ENCODE peak calls at places on chromosomes 5 and 9, in seven cellular contexts. F is heart left ventricle, X is tibial artery, H is neuronal stem cell, W is pancreas, M is kidney, S is K562. A is an unnamed sample. For H3K4me1 and H3K9me3, the result is how much of the 10 kb centered on the place peaks cover.

GRCh38 chr9:135551456-135551855 is 5.5 kb downstream of the OBP2A start:
- DNase-seq in M (no peak), X (no peak), F (no peak), W (no peak), S (no peak), H (no peak), A (no peak)

GRCh38 chr5:121100931-121101330 is 636.8 kb downstream of the PRR16 start:
- DNase-seq in X (no peak), S (no peak), W (no peak), H (no peak), M (no peak), F (no peak), A (no peak)

GRCh38 chr9:130327781-130328348 is 62.3 kb downstream of the HMCN2 start:
- DNase-seq in W (no peak), X (peak), F (peak), H (no peak), S (no peak), M (peak), A (no peak)

GRCh38 chr5:101678494-101679193 is 617.4 kb downstream of the SLCO4C1 start:
- DNase-seq in H (peak), S (peak), F (no peak), M (no peak), W (peak), X (peak), A (peak)

GRCh38 chr9:74960548-74960947 is 7.8 kb upstream of the C9orf40 start:
- DNase-seq in S (no peak), F (no peak), H (no peak), X (no peak), M (no peak), W (no peak), A (no peak)

GRCh38 chr5:14364096-14364495 is 217.5 kb upstream of the OTULINL start:
- DNase-seq in M (no peak), F (no peak), H (no peak), W (no peak), S (no peak), X (no peak), A (no peak)

GRCh38 chr9:76604171-76604570 is 145.2 kb downstream of the GCNT1 start:
- DNase-seq in M (no peak), F (no peak), H (no peak), X (no peak), W (no peak), S (no peak), A (no peak)

GRCh38 chr9:126228779-126229444 is 97.7 kb upstream of the MVB12B start:
- DNase-seq in F (peak), H (peak), W (peak), X (peak), S (peak), M (no peak), A (peak)

GRCh38 chr5:141430332-141431113 is at the start of gene PCDHGA12:
- DNase-seq in S (peak), W (no peak), M (no peak), H (no peak), X (peak), F (peak), A (no peak)

GRCh38 chr5:117731445-117731844 is 1156.8 kb upstream of the SEMA6A start:
- DNase-seq in F (no peak), X (no peak), M (no peak), H (no peak), W (no peak), S (no peak), A (no peak)

GRCh38 chr9:74887041-74887980 is at the start of gene TRPM6:
- DNase-seq in F (peak), W (peak), H (peak), S (no peak), M (peak), X (peak), A (peak)

GRCh38 chr9:16575142-16575877 is 295.2 kb downstream of the BNC2 start:
- DNase-seq in S (no peak), W (no peak), F (no peak), H (no peak), X (no peak), M (no peak), A (no peak)

GRCh38 chr9:127629468-127630081 is 17.5 kb downstream of the STXBP1 start:
- DNase-seq in S (peak), X (no peak), M (no peak), F (peak), H (no peak), W (no peak), A (no peak)

GRCh38 chr9:100064872-100065581 is 33.8 kb downstream of the ERP44 start:
- DNase-seq in X (no peak), S (no peak), W (no peak), F (no peak), M (no peak), H (no peak), A (no peak)

GRCh38 chr5:103800728-103801127 is 238.1 kb upstream of the NUDT12 start:
- DNase-seq in M (no peak), F (no peak), X (no peak), H (no peak), W (no peak), S (no peak), A (no peak)

GRCh38 chr9:108072740-108073139 is 583.2 kb upstream of the KLF4 start:
- DNase-seq in M (no peak), H (no peak), X (no peak), S (no peak), F (no peak), W (no peak), A (no peak)

GRCh38 chr5:2602451-2603045 is 148.9 kb downstream of the IRX2 start:
- DNase-seq in X (no peak), H (no peak), S (no peak), W (no peak), F (no peak), M (no peak), A (no peak)

GRCh38 chr9:37026936-37027581 is 7.0 kb downstream of the PAX5 start:
- DNase-seq in W (no peak), X (no peak), M (no peak), S (no peak), H (no peak), F (peak), A (peak)

GRCh38 chr9:130630506-130631330 is 33.7 kb upstream of the PRDM12 start:
- DNase-seq in H (no peak), W (no peak), X (no peak), M (no peak), S (no peak), F (peak), A (no peak)

GRCh38 chr9:70475211-70475610 is 60.8 kb upstream of the KLF9 start:
- DNase-seq in M (no peak), X (no peak), H (no peak), S (no peak), W (no peak), F (no peak), A (no peak)

GRCh38 chr9:80485420-80485819 is 913.7 kb downstream of the TLE4 start:
- DNase-seq in W (no peak), H (no peak), X (no peak), S (no peak), M (no peak), F (no peak), A (no peak)

GRCh38 chr5:67012241-67012640 is 184.4 kb downstream of the CD180 start:
- DNase-seq in M (no peak), S (no peak), F (no peak), H (no peak), W (no peak), X (no peak), A (no peak)

GRCh38 chr5:64156276-64156675 is 9.4 kb upstream of the RNF180 start:
- DNase-seq in S (no peak), M (no peak), W (no peak), X (no peak), H (no peak), F (no peak), A (no peak)

GRCh38 chr5:77087484-77088291 is 603 bp upstream of the ZBED3 start:
- DNase-seq in H (peak), M (peak), X (peak), S (no peak), W (no peak), F (peak), A (peak)

GRCh38 chr9:114434878-114435311 is 47.1 kb upstream of the AKNA start:
- DNase-seq in W (no peak), X (no peak), H (peak), M (no peak), F (no peak), S (peak), A (peak)

GRCh38 chr5:167451091-167451490 is 840.4 kb upstream of the WWC1 start:
- DNase-seq in S (no peak), F (no peak), M (no peak), H (no peak), X (no peak), W (no peak), A (no peak)

GRCh38 chr9:129032541-129033159 is 3.8 kb upstream of the MIGA2 start:
- DNase-seq in F (no peak), M (no peak), S (no peak), X (no peak), W (no peak), H (no peak), A (no peak)

GRCh38 chr9:120921751-120922181 is 4.8 kb downstream of the TRAF1 start:
- DNase-seq in W (no peak), F (no peak), S (no peak), H (no peak), M (no peak), X (no peak), A (no peak)

GRCh38 chr5:95643152-95643551 is 3.4 kb upstream of the RFESD start:
- DNase-seq in H (no peak), M (no peak), S (no peak), F (no peak), W (no peak), X (no peak), A (no peak)

GRCh38 chr9:113343732-113344231 is 3.7 kb upstream of the WDR31 start:
- DNase-seq in S (no peak), W (peak), H (no peak), M (peak), X (peak), F (peak), A (peak)

GRCh38 chr5:71887680-71888079 is 168.6 kb downstream of the CARTPT start:
- DNase-seq in F (no peak), X (no peak), H (no peak), S (peak), M (no peak), W (no peak), A (peak)

GRCh38 chr9:35627575-35627974 is 9.4 kb upstream of the CD72 start:
- DNase-seq in W (no peak), X (no peak), M (no peak), F (no peak), S (no peak), H (no peak), A (no peak)

GRCh38 chr5:140469259-140469658 is 67.6 kb downstream of the ANKHD1 start:
- DNase-seq in M (no peak), W (no peak), H (no peak), S (no peak), X (no peak), F (no peak), A (no peak)

GRCh38 chr5:11608530-11608929 is 295.7 kb downstream of the CTNND2 start:
- DNase-seq in W (no peak), X (no peak), S (no peak), F (no peak), H (no peak), M (no peak), A (no peak)

GRCh38 chr5:103774736-103775135 is 212.1 kb upstream of the NUDT12 start:
- DNase-seq in S (no peak), F (no peak), W (no peak), M (no peak), X (no peak), H (no peak), A (no peak)

GRCh38 chr9:90974643-90975245 is 173.1 kb downstream of the SYK start:
- DNase-seq in S (no peak), M (no peak), X (no peak), H (no peak), W (no peak), F (no peak), A (no peak)

GRCh38 chr9:90970603-90971002 is 169.0 kb downstream of the SYK start:
- DNase-seq in M (no peak), F (no peak), X (no peak), S (no peak), H (no peak), W (no peak), A (no peak)

GRCh38 chr9:90972057-90972456 is 170.4 kb downstream of the SYK start:
- DNase-seq in S (no peak), M (no peak), X (no peak), H (no peak), W (no peak), F (no peak), A (no peak)

GRCh38 chr9:90975666-90976538 is 174.3 kb downstream of the SYK start:
- DNase-seq in H (no peak), S (no peak), X (no peak), W (no peak), F (no peak), M (no peak), A (no peak)

GRCh38 chr9:90974007-90974406 is 172.4 kb downstream of the SYK start:
- DNase-seq in M (no peak), W (no peak), S (no peak), H (no peak), F (no peak), X (no peak), A (no peak)
- H3K4me1 ChIP-seq in M (under half), W (under half), S (under half), H (under half), F (under half), X (under half), A (under half)

GRCh38 chr9:2320632-2321031 is 301.0 kb upstream of the VLDLR start:
- DNase-seq in F (no peak), W (no peak), S (no peak), X (no peak), M (no peak), H (no peak), A (no peak)
- H3K9me3 ChIP-seq in F (under half), W (under half), S (under half), X (under half), M (under half), H (under half), A (under half)

GRCh38 chr9:123225374-123225813 is 43.0 kb downstream of the STRBP start:
- DNase-seq in M (no peak), F (no peak), X (no peak), W (no peak), S (no peak), H (peak), A (peak)

GRCh38 chr9:123216387-123216786 is 52.0 kb downstream of the STRBP start:
- DNase-seq in S (no peak), M (no peak), W (no peak), X (no peak), H (no peak), F (no peak), A (no peak)

GRCh38 chr9:123217148-123217585 is 51.2 kb downstream of the STRBP start:
- DNase-seq in W (no peak), M (no peak), F (no peak), X (no peak), S (no peak), H (no peak), A (no peak)

GRCh38 chr9:123218831-123219230 is 49.6 kb downstream of the STRBP start:
- DNase-seq in F (no peak), W (no peak), S (no peak), X (no peak), M (no peak), H (no peak), A (no peak)

GRCh38 chr9:123220127-123220526 is 48.3 kb downstream of the STRBP start:
- DNase-seq in W (no peak), H (no peak), F (no peak), X (no peak), S (no peak), M (no peak), A (no peak)
- H3K4me1 ChIP-seq in W (under half), H (under half), F (under half), X (under half), S (under half), M (under half), A (under half)

GRCh38 chr9:137947012-137947411 is 69.4 kb downstream of the CACNA1B start:
- DNase-seq in H (no peak), W (no peak), S (no peak), X (no peak), F (no peak), M (no peak), A (no peak)

GRCh38 chr9:137949260-137949659 is 71.7 kb downstream of the CACNA1B start:
- DNase-seq in X (no peak), W (no peak), M (no peak), H (no peak), S (no peak), F (no peak), A (no peak)

GRCh38 chr9:137951107-137951506 is 73.5 kb downstream of the CACNA1B start:
- DNase-seq in W (no peak), X (no peak), M (no peak), H (no peak), S (no peak), F (no peak), A (no peak)

GRCh38 chr9:137945581-137945980 is 68.0 kb downstream of the CACNA1B start:
- DNase-seq in H (no peak), S (no peak), W (no peak), X (no peak), F (no peak), M (no peak), A (no peak)

DNA sequence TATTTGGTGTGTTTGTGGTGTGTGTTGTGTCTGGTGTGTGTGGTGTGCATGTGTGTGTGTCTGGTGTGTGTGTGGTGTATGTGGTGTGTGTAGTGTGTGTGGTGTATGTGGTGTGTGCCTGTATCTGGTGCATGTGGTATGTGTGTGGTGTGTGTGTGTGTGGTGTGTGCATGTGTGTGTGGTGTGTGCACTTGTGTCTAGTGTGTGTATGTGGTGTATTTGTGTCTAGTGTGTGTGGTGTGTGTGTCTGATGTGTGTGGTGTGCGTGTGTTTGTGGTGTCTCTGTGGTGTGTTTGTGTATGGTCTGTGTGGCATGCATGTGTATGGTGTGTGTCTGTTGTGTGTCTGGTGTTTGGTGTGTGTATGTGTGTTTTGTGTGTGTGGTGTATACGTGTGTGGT is 71.1 kb downstream of the CACNA1B start:
- DNase-seq in W (no peak), M (no peak), X (no peak), S (no peak), H (no peak), F (no peak), A (no peak)
- H3K9me3 ChIP-seq in W (under half), M (under half), X (under half), S (under half), H (under half), F (under half), A (under half)

GRCh38 chr9:136689108-136689460 is 1.8 kb upstream of the AGPAT2 start:
- DNase-seq in W (no peak), H (no peak), S (no peak), F (no peak), X (no peak), M (no peak), A (no peak)
- H3K4me1 ChIP-seq in W (half or more), H (under half), S (half or more), F (under half), X (under half), M (under half), A (under half)

GRCh38 chr5:18216729-18217128 is 582.5 kb downstream of the TAF11L14 start:
- DNase-seq in M (no peak), W (no peak), F (no peak), X (no peak), H (no peak), S (no peak), A (no peak)
- H3K9me3 ChIP-seq in M (under half), W (under half), F (under half), X (under half), H (under half), S (under half), A (under half)

A was measured in HAP-1.